ENCODE peak calls at places on chromosomes 11 and 22, in eight cellular contexts. One of them, this sample, is unnamed.

GRCh38 chr11:126186708-126187481 is 24.6 kb downstream of the RPUSD4 start:
- DNase-seq in neural crest cell: no peak
- DNase-seq in substantia nigra: no peak
- DNase-seq in activated naive CD4-positive, alpha-beta T cell: no peak
- DNase-seq in AG09309: no peak
- DNase-seq in HCT116: no peak
- DNase-seq in left ventricle myocardium superior: no peak
- DNase-seq in astrocyte of the spinal cord: no peak
- DNase-seq in this sample: no peak

GRCh38 chr11:537622-538430 is 499 bp downstream of the LRRC56 start:
- DNase-seq in astrocyte of the spinal cord: no peak
- DNase-seq in substantia nigra: no peak
- DNase-seq in AG09309: no peak
- DNase-seq in HCT116: no peak
- DNase-seq in neural crest cell: no peak
- DNase-seq in activated naive CD4-positive, alpha-beta T cell: no peak
- DNase-seq in left ventricle myocardium superior: peak; percentile 40
- DNase-seq in this sample: no peak

GRCh38 chr11:113475160-113475761 is at the start of gene DRD2:
- DNase-seq in substantia nigra: peak; percentile 5
- DNase-seq in AG09309: no peak
- DNase-seq in left ventricle myocardium superior: peak; percentile 37
- DNase-seq in HCT116: no peak
- DNase-seq in activated naive CD4-positive, alpha-beta T cell: no peak
- DNase-seq in neural crest cell: no peak
- DNase-seq in astrocyte of the spinal cord: no peak
- DNase-seq in this sample: no peak

GRCh38 chr11:129192150-129192549 is at the start of gene ARHGAP32:
- DNase-seq in activated naive CD4-positive, alpha-beta T cell: no peak
- DNase-seq in left ventricle myocardium superior: no peak
- DNase-seq in substantia nigra: no peak
- DNase-seq in AG09309: no peak
- DNase-seq in HCT116: no peak
- DNase-seq in neural crest cell: no peak
- DNase-seq in astrocyte of the spinal cord: no peak
- DNase-seq in this sample: no peak

GRCh38 chr22:47850644-47851151 is 1088.2 kb downstream of the TBC1D22A start:
- DNase-seq in AG09309: no peak
- DNase-seq in astrocyte of the spinal cord: peak; percentile 15
- DNase-seq in substantia nigra: no peak
- DNase-seq in activated naive CD4-positive, alpha-beta T cell: no peak
- DNase-seq in left ventricle myocardium superior: no peak
- DNase-seq in HCT116: no peak
- DNase-seq in neural crest cell: no peak
- DNase-seq in this sample: no peak

GRCh38 chr11:77506857-77507256 is 33.0 kb upstream of the PAK1 start:
- DNase-seq in neural crest cell: no peak
- DNase-seq in left ventricle myocardium superior: no peak
- DNase-seq in activated naive CD4-positive, alpha-beta T cell: no peak
- DNase-seq in substantia nigra: no peak
- DNase-seq in astrocyte of the spinal cord: peak; percentile 12
- DNase-seq in AG09309: no peak
- DNase-seq in HCT116: peak; percentile 3
- DNase-seq in this sample: no peak

GRCh38 chr11:79312591-79313267 is 128.1 kb downstream of the TENM4 start:
- DNase-seq in HCT116: no peak
- DNase-seq in neural crest cell: no peak
- DNase-seq in AG09309: peak; percentile 3
- DNase-seq in substantia nigra: no peak
- DNase-seq in astrocyte of the spinal cord: peak; percentile 15
- DNase-seq in left ventricle myocardium superior: no peak
- DNase-seq in activated naive CD4-positive, alpha-beta T cell: no peak
- DNase-seq in this sample: no peak

GRCh38 chr22:30754971-30755759 is 60.5 kb downstream of the OSBP2 start:
- DNase-seq in substantia nigra: peak; percentile 56
- DNase-seq in activated naive CD4-positive, alpha-beta T cell: peak; percentile 2
- DNase-seq in HCT116: peak; percentile 66
- DNase-seq in left ventricle myocardium superior: peak; percentile 48
- DNase-seq in astrocyte of the spinal cord: peak; percentile 79
- DNase-seq in neural crest cell: peak; percentile 26
- DNase-seq in AG09309: peak; percentile 59
- DNase-seq in this sample: peak; percentile 25

GRCh38 chr11:68976563-68976962 is 4.2 kb downstream of the MRGPRD start:
- DNase-seq in HCT116: no peak
- DNase-seq in left ventricle myocardium superior: no peak
- DNase-seq in neural crest cell: no peak
- DNase-seq in astrocyte of the spinal cord: no peak
- DNase-seq in activated naive CD4-positive, alpha-beta T cell: no peak
- DNase-seq in AG09309: peak; percentile 8
- DNase-seq in substantia nigra: no peak
- DNase-seq in this sample: no peak

GRCh38 chr11:20022363-20023081 is 137.8 kb downstream of the DBX1 start:
- DNase-seq in HCT116: no peak
- DNase-seq in AG09309: no peak
- DNase-seq in left ventricle myocardium superior: no peak
- DNase-seq in neural crest cell: peak; percentile 25
- DNase-seq in substantia nigra: no peak
- DNase-seq in activated naive CD4-positive, alpha-beta T cell: no peak
- DNase-seq in astrocyte of the spinal cord: peak; percentile 76
- DNase-seq in this sample: no peak

GRCh38 chr11:109940816-109941215 is 152.4 kb upstream of the ZC3H12C start:
- DNase-seq in neural crest cell: no peak
- DNase-seq in HCT116: peak; percentile 39
- DNase-seq in astrocyte of the spinal cord: peak; percentile 71
- DNase-seq in AG09309: peak; percentile 45
- DNase-seq in left ventricle myocardium superior: no peak
- DNase-seq in substantia nigra: no peak
- DNase-seq in activated naive CD4-positive, alpha-beta T cell: no peak
- DNase-seq in this sample: no peak

GRCh38 chr11:8381871-8382396 is 118.3 kb upstream of the LMO1 start:
- DNase-seq in neural crest cell: no peak
- DNase-seq in HCT116: no peak
- DNase-seq in substantia nigra: no peak
- DNase-seq in AG09309: no peak
- DNase-seq in left ventricle myocardium superior: no peak
- DNase-seq in activated naive CD4-positive, alpha-beta T cell: no peak
- DNase-seq in astrocyte of the spinal cord: no peak
- DNase-seq in this sample: peak; percentile 12

GRCh38 chr22:50182176-50183081 is 3.3 kb upstream of the TRABD start:
- DNase-seq in substantia nigra: no peak
- DNase-seq in AG09309: no peak
- DNase-seq in HCT116: no peak
- DNase-seq in astrocyte of the spinal cord: no peak
- DNase-seq in left ventricle myocardium superior: peak; percentile 47
- DNase-seq in activated naive CD4-positive, alpha-beta T cell: no peak
- DNase-seq in neural crest cell: no peak
- DNase-seq in this sample: peak; percentile 85

GRCh38 chr11:44243633-44244343 is 66.2 kb downstream of the ALX4 start:
- DNase-seq in left ventricle myocardium superior: no peak
- DNase-seq in activated naive CD4-positive, alpha-beta T cell: no peak
- DNase-seq in HCT116: no peak
- DNase-seq in neural crest cell: no peak
- DNase-seq in astrocyte of the spinal cord: peak; percentile 50
- DNase-seq in AG09309: no peak
- DNase-seq in substantia nigra: no peak
- DNase-seq in this sample: no peak

GRCh38 chr22:27377501-27377900 is 424.1 kb downstream of the MN1 start:
- DNase-seq in activated naive CD4-positive, alpha-beta T cell: no peak
- DNase-seq in astrocyte of the spinal cord: no peak
- DNase-seq in neural crest cell: no peak
- DNase-seq in HCT116: no peak
- DNase-seq in AG09309: no peak
- DNase-seq in substantia nigra: no peak
- DNase-seq in left ventricle myocardium superior: no peak
- DNase-seq in this sample: no peak

GRCh38 chr22:39179841-39180335 is 27.4 kb upstream of the CBX7 start:
- DNase-seq in astrocyte of the spinal cord: no peak
- DNase-seq in neural crest cell: no peak
- DNase-seq in activated naive CD4-positive, alpha-beta T cell: no peak
- DNase-seq in HCT116: no peak
- DNase-seq in left ventricle myocardium superior: no peak
- DNase-seq in AG09309: no peak
- DNase-seq in substantia nigra: no peak
- DNase-seq in this sample: no peak

GRCh38 chr22:23913306-23913660 is 19.1 kb downstream of the MIF start:
- DNase-seq in activated naive CD4-positive, alpha-beta T cell: no peak
- DNase-seq in HCT116: no peak
- DNase-seq in substantia nigra: no peak
- DNase-seq in neural crest cell: no peak
- DNase-seq in astrocyte of the spinal cord: no peak
- DNase-seq in AG09309: no peak
- DNase-seq in left ventricle myocardium superior: no peak
- DNase-seq in this sample: no peak

GRCh38 chr11:75565221-75565814 is 3.3 kb downstream of the SERPINH1 start:
- DNase-seq in astrocyte of the spinal cord: peak; percentile 68
- DNase-seq in neural crest cell: no peak
- DNase-seq in HCT116: no peak
- DNase-seq in left ventricle myocardium superior: peak; percentile 76
- DNase-seq in AG09309: no peak
- DNase-seq in activated naive CD4-positive, alpha-beta T cell: no peak
- DNase-seq in substantia nigra: no peak
- DNase-seq in this sample: peak; percentile 56

GRCh38 chr11:47149781-47150180 is 26.9 kb downstream of the ARFGAP2 start:
- DNase-seq in AG09309: no peak
- DNase-seq in neural crest cell: no peak
- DNase-seq in substantia nigra: no peak
- DNase-seq in astrocyte of the spinal cord: no peak
- DNase-seq in activated naive CD4-positive, alpha-beta T cell: no peak
- DNase-seq in left ventricle myocardium superior: no peak
- DNase-seq in HCT116: no peak
- DNase-seq in this sample: no peak

GRCh38 chr11:2892215-2893020 is 6.8 kb upstream of the CDKN1C start:
- DNase-seq in neural crest cell: peak; percentile 69
- DNase-seq in left ventricle myocardium superior: peak; percentile 66
- DNase-seq in activated naive CD4-positive, alpha-beta T cell: peak; percentile 56
- DNase-seq in AG09309: no peak
- DNase-seq in substantia nigra: no peak
- DNase-seq in HCT116: no peak
- DNase-seq in astrocyte of the spinal cord: peak; percentile 59
- DNase-seq in this sample: no peak

GRCh38 chr11:126578426-126578825 is 222.9 kb downstream of the ST3GAL4 start:
- DNase-seq in HCT116: no peak
- DNase-seq in substantia nigra: no peak
- DNase-seq in left ventricle myocardium superior: no peak
- DNase-seq in astrocyte of the spinal cord: no peak
- DNase-seq in AG09309: no peak
- DNase-seq in neural crest cell: no peak
- DNase-seq in activated naive CD4-positive, alpha-beta T cell: no peak
- DNase-seq in this sample: no peak

GRCh38 chr11:113447621-113448310 is 27.4 kb downstream of the DRD2 start:
- DNase-seq in substantia nigra: no peak
- DNase-seq in neural crest cell: no peak
- DNase-seq in activated naive CD4-positive, alpha-beta T cell: no peak
- DNase-seq in astrocyte of the spinal cord: peak; percentile 69
- DNase-seq in AG09309: peak; percentile 42
- DNase-seq in HCT116: no peak
- DNase-seq in left ventricle myocardium superior: no peak
- DNase-seq in this sample: no peak